ENCODE peak calls at places on chromosomes 6 and 20, in five cellular contexts. U, D, G, C and T are unnamed samples.

GRCh38 chr6:163876391-163876790 is 461.9 kb downstream of the QKI start:
- DNase-seq in U (no peak), D (no peak), G (no peak), C (no peak), T (no peak)

GRCh38 chr6:147586044-147586443 is 77.6 kb downstream of the SAMD5 start:
- DNase-seq in U (peak; percentile 32), D (no peak), G (peak; percentile 13), C (no peak), T (no peak)

GRCh38 chr6:133890941-133891813 is 2.3 kb downstream of the TCF21 start:
- DNase-seq in U (peak; percentile 25), D (peak; percentile 18), G (peak; percentile 13), C (no peak), T (no peak)

GRCh38 chr20:24665741-24666191 is 196.3 kb downstream of the SYNDIG1 start:
- DNase-seq in U (no peak), D (no peak), G (no peak), C (no peak), T (no peak)

GRCh38 chr6:152750694-152751093 is at the start of gene VIP:
- DNase-seq in U (no peak), D (no peak), G (no peak), C (no peak), T (no peak)

GRCh38 chr6:161417712-161418457 is 144.0 kb upstream of the AGPAT4 start:
- DNase-seq in U (no peak), D (no peak), G (no peak), C (no peak), T (no peak)

GRCh38 chr6:44788387-44788981 is 401.0 kb downstream of the CDC5L start:
- DNase-seq in U (no peak), D (no peak), G (no peak), C (no peak), T (no peak)

GRCh38 chr20:48783533-48784272 is 44.1 kb downstream of the PREX1 start:
- DNase-seq in U (no peak), D (no peak), G (no peak), C (no peak), T (no peak)

GRCh38 chr6:169252805-169253189 is 849 bp downstream of the THBS2 start:
- DNase-seq in U (no peak), D (no peak), G (no peak), C (no peak), T (no peak)

GRCh38 chr6:164928041-164928321 is 381.4 kb downstream of the C6orf118 start:
- DNase-seq in U (no peak), D (no peak), G (no peak), C (no peak), T (no peak)

GRCh38 chr20:57429579-57430202 is 38.5 kb downstream of the RBM38 start:
- DNase-seq in U (no peak), D (no peak), G (no peak), C (peak; percentile 23), T (no peak)

GRCh38 chr6:13762648-13763441 is 51.2 kb upstream of the RANBP9 start:
- DNase-seq in U (peak; percentile 31), D (no peak), G (peak; percentile 42), C (no peak), T (no peak)

GRCh38 chr6:161736341-161736740 is 462.5 kb upstream of the AGPAT4 start:
- DNase-seq in U (no peak), D (no peak), G (no peak), C (no peak), T (no peak)

GRCh38 chr6:29943053-29943966 is 978 bp downstream of the HLA-A start:
- DNase-seq in U (no peak), D (no peak), G (peak; percentile 49), C (no peak), T (peak; percentile 29)

GRCh38 chr6:5866547-5867051 is 140.1 kb downstream of the NRN1 start:
- DNase-seq in U (no peak), D (peak; percentile 19), G (no peak), C (no peak), T (peak; percentile 12)

GRCh38 chr20:45890997-45891983 is at the start of the genes CTSA and NEURL2:
- DNase-seq in U (peak; percentile 97), D (peak; percentile 90), G (peak; percentile 97), C (peak; percentile 82), T (peak; percentile 74)

GRCh38 chr6:89050155-89050554 is 30.4 kb upstream of the PNRC1 start:
- DNase-seq in U (no peak), D (no peak), G (peak; percentile 18), C (no peak), T (no peak)

GRCh38 chr6:107545761-107546160 is 55.8 kb downstream of the SOBP start:
- DNase-seq in U (no peak), D (no peak), G (no peak), C (no peak), T (no peak)

GRCh38 chr6:128606611-128607010 is 86.2 kb upstream of the PTPRK start:
- DNase-seq in U (no peak), D (no peak), G (no peak), C (no peak), T (no peak)

GRCh38 chr6:13868236-13868635 is 53.9 kb upstream of the MCUR1 start:
- DNase-seq in U (no peak), D (no peak), G (no peak), C (no peak), T (no peak)

GRCh38 chr20:15065794-15066193 is 728.4 kb upstream of the FLRT3 start:
- DNase-seq in U (no peak), D (no peak), G (no peak), C (no peak), T (no peak)

GRCh38 chr6:170444056-170444505 is 109.0 kb downstream of the PSMB1 start:
- DNase-seq in U (no peak), D (no peak), G (no peak), C (no peak), T (no peak)

GRCh38 chr6:56849876-56850275 is 105.0 kb upstream of the BEND6 start:
- DNase-seq in U (no peak), D (no peak), G (no peak), C (no peak), T (no peak)

GRCh38 chr20:4507288-4507719 is 214.4 kb upstream of the PRND start:
- DNase-seq in U (no peak), D (no peak), G (no peak), C (no peak), T (no peak)

GRCh38 chr20:16608265-16608636 is 35.0 kb upstream of the KIF16B start:
- DNase-seq in U (peak; percentile 50), D (no peak), G (peak; percentile 14), C (no peak), T (no peak)

GRCh38 chr6:128327890-128328289 is 192.5 kb downstream of the PTPRK start:
- DNase-seq in U (no peak), D (no peak), G (peak; percentile 12), C (peak; percentile 3), T (peak; percentile 5)

GRCh38 chr6:100595456-100595855 is 130.7 kb upstream of the SIM1 start:
- DNase-seq in U (no peak), D (no peak), G (no peak), C (no peak), T (no peak)

GRCh38 chr20:45290677-45291355 is 15.8 kb upstream of the RBPJL start:
- DNase-seq in U (peak; percentile 87), D (peak; percentile 87), G (peak; percentile 84), C (peak; percentile 41), T (peak; percentile 63)

GRCh38 chr6:165704001-165704748 is 41.1 kb upstream of the PDE10A start:
- DNase-seq in U (no peak), D (no peak), G (no peak), C (no peak), T (no peak)

GRCh38 chr20:45049904-45050471 is 50.9 kb downstream of the KCNS1 start:
- DNase-seq in U (no peak), D (no peak), G (no peak), C (no peak), T (no peak)

GRCh38 chr6:154202334-154202733 is 154.3 kb downstream of the IPCEF1 start:
- DNase-seq in U (no peak), D (no peak), G (no peak), C (no peak), T (no peak)
- TF ChIP-seq CTCF in U (no peak), D (no peak), G (no peak), C (no peak), T (no peak)

GRCh38 chr6:42394881-42395620 is 56.7 kb downstream of the TRERF1 start:
- DNase-seq in U (no peak), D (no peak), G (no peak), C (no peak), T (no peak)

GRCh38 chr6:42394151-42394550 is 57.6 kb downstream of the TRERF1 start:
- DNase-seq in U (no peak), D (no peak), G (no peak), C (no peak), T (no peak)

GRCh38 chr6:42393339-42393738 is 58.4 kb downstream of the TRERF1 start:
- DNase-seq in U (peak; percentile 53), D (no peak), G (peak; percentile 33), C (no peak), T (no peak)

GRCh38 chr6:42391441-42391840 is 60.3 kb downstream of the TRERF1 start:
- DNase-seq in U (no peak), D (no peak), G (no peak), C (no peak), T (no peak)

DNA sequence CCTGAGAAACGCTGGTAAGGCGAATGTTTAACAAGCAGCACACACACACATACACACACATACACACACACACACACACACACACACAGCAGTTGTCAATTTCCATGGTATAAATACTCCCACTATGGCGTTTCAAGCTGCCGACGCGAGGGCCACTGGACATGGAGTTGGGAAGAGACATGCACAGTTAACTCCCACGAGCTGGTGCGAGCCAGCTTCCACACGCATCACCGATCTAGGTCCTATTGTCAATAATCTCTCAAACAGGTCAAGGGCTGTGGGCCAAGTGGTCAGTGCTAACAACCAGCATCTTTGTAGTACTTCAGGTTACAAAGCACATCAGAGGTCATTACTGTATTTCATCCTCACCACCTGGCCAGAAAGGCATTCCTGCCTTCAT is 58.9 kb downstream of the TRERF1 start:
- DNase-seq in U (no peak), D (no peak), G (no peak), C (no peak), T (no peak)
- H3K27ac ChIP-seq in U (no peak overlapping the region), D (no peak overlapping the region), G (no peak overlapping the region), C (no peak overlapping the region), T (peak overlapping the region; percentile 13)

DNA sequence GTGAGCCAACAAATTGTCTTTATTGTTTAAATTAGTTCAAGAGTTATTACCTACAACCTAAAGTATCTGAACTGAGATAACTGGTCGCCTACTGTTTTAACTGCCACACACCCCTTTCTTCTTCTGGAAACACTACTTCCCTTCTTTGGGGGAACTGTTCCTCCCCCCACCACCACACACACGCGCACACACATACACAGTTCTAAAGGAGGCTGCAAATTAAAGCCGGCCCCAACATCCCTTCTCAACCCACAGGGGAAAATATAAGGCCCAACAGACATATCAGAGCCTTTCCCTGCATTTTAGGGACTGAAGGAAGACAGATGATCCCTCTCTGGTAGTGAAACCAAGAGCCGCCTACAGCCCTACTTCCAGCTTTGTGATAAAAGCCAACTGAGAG is 348.0 kb upstream of the JARID2 start:
- DNase-seq in U (no peak), D (no peak), G (no peak), C (no peak), T (no peak)
- H3K9me3 ChIP-seq in U (no peaks in the 10 kb centered on the region), D (no peaks in the 10 kb centered on the region), G (no peaks in the 10 kb centered on the region), C (no peaks in the 10 kb centered on the region), T (no peaks in the 10 kb centered on the region)

DNA sequence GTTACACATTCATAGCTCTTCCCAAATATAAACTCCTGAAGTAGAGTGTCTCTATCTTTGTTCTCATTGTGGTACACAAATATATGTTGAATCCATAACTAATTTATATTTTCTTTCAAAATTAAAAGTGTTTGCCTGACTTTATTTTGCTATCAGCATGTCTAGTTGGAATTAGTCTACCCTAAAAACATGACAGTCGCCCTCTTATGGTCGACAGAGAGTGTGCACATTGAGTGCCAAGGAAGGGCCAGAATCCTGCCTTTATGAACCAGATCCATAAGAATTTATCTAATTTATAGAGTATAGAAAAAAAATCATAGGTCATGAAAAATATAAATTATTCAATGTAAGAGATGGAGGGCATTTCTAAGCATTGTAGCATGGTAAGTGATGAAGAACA is 12.3 kb upstream of the DEFB112 start:
- DNase-seq in U (no peak), D (no peak), G (no peak), C (peak; percentile 2), T (no peak)
- TF ChIP-seq CTCF in U (no peak), D (peak; percentile 57), G (no peak), C (peak; percentile 76), T (no peak)